ENCODE peak calls at places on chromosome 3, in five cellular contexts. One of them, this sample, is unnamed.

GRCh38 chr3:197504239-197505191 is 51.3 kb downstream of the BDH1 start:
- DNase-seq in HFFc6: no peak
- DNase-seq in ovary: no peak
- DNase-seq in RWPE2: no peak
- DNase-seq in uterus: no peak
- DNase-seq in this sample: no peak

GRCh38 chr3:119643528-119643927 is 16.9 kb downstream of the POPDC2 start:
- DNase-seq in HFFc6: peak
- DNase-seq in ovary: no peak
- DNase-seq in RWPE2: no peak
- DNase-seq in uterus: no peak
- DNase-seq in this sample: peak

GRCh38 chr3:79040701-79041100 is 727.1 kb downstream of the ROBO1 start:
- DNase-seq in HFFc6: peak
- DNase-seq in ovary: no peak
- DNase-seq in RWPE2: no peak
- DNase-seq in uterus: no peak
- DNase-seq in this sample: peak

GRCh38 chr3:142501004-142501926 is 53.4 kb upstream of the XRN1 start:
- DNase-seq in HFFc6: peak
- DNase-seq in ovary: no peak
- DNase-seq in RWPE2: no peak
- DNase-seq in uterus: no peak
- DNase-seq in this sample: peak

GRCh38 chr3:186094696-186095095 is 14.2 kb downstream of the ETV5 start:
- DNase-seq in HFFc6: no peak
- DNase-seq in ovary: no peak
- DNase-seq in RWPE2: no peak
- DNase-seq in uterus: no peak
- DNase-seq in this sample: no peak

GRCh38 chr3:24201301-24201700 is 256.2 kb downstream of the NR1D2 start:
- DNase-seq in HFFc6: peak
- DNase-seq in ovary: no peak
- DNase-seq in RWPE2: no peak
- DNase-seq in uterus: no peak
- DNase-seq in this sample: no peak

GRCh38 chr3:126440709-126440995 is 35.0 kb downstream of the ZXDC start:
- DNase-seq in HFFc6: no peak
- DNase-seq in ovary: no peak
- DNase-seq in RWPE2: peak
- DNase-seq in uterus: no peak
- DNase-seq in this sample: no peak

GRCh38 chr3:143171141-143171651 is 51.6 kb downstream of the CHST2 start:
- DNase-seq in HFFc6: peak
- DNase-seq in ovary: no peak
- DNase-seq in RWPE2: no peak
- DNase-seq in uterus: no peak
- DNase-seq in this sample: no peak

GRCh38 chr3:172524611-172525010 is 1.4 kb upstream of the TNFSF10 start:
- DNase-seq in HFFc6: peak
- DNase-seq in ovary: no peak
- DNase-seq in RWPE2: no peak
- DNase-seq in uterus: no peak
- DNase-seq in this sample: no peak

GRCh38 chr3:67551366-67552016 is 102.9 kb downstream of the SUCLG2 start:
- DNase-seq in HFFc6: no peak
- DNase-seq in ovary: peak
- DNase-seq in RWPE2: no peak
- DNase-seq in uterus: no peak
- DNase-seq in this sample: no peak

GRCh38 chr3:95154775-95155174 is 1091.9 kb downstream of the NSUN3 start:
- DNase-seq in HFFc6: no peak
- DNase-seq in ovary: no peak
- DNase-seq in RWPE2: no peak
- DNase-seq in uterus: no peak
- DNase-seq in this sample: peak

GRCh38 chr3:24963762-24964625 is 464.1 kb upstream of the RARB start:
- DNase-seq in HFFc6: peak
- DNase-seq in ovary: no peak
- DNase-seq in RWPE2: no peak
- DNase-seq in uterus: no peak
- DNase-seq in this sample: peak

GRCh38 chr3:14791343-14791945 is 27.3 kb upstream of the FGD5 start:
- DNase-seq in HFFc6: peak
- DNase-seq in ovary: peak
- DNase-seq in RWPE2: peak
- DNase-seq in uterus: peak
- DNase-seq in this sample: no peak

GRCh38 chr3:186362988-186363387 is 954 bp upstream of the DGKG start:
- DNase-seq in HFFc6: no peak
- DNase-seq in ovary: no peak
- DNase-seq in RWPE2: no peak
- DNase-seq in uterus: no peak
- DNase-seq in this sample: no peak

GRCh38 chr3:101847328-101847727 is 2.0 kb upstream of the NFKBIZ start:
- DNase-seq in HFFc6: no peak
- DNase-seq in ovary: no peak
- DNase-seq in RWPE2: no peak
- DNase-seq in uterus: no peak
- DNase-seq in this sample: no peak

GRCh38 chr3:150635526-150635925 is 32.4 kb downstream of the SELENOT start:
- DNase-seq in HFFc6: no peak
- DNase-seq in ovary: no peak
- DNase-seq in RWPE2: no peak
- DNase-seq in uterus: no peak
- DNase-seq in this sample: no peak

GRCh38 chr3:143139786-143140185 is 20.2 kb downstream of the CHST2 start:
- DNase-seq in HFFc6: peak
- DNase-seq in ovary: no peak
- DNase-seq in RWPE2: no peak
- DNase-seq in uterus: peak
- DNase-seq in this sample: no peak

GRCh38 chr3:10925436-10926260 is 66.9 kb upstream of the SLC6A1 start:
- DNase-seq in HFFc6: no peak
- DNase-seq in ovary: no peak
- DNase-seq in RWPE2: peak
- DNase-seq in uterus: no peak
- DNase-seq in this sample: no peak

GRCh38 chr3:66450389-66451022 is 50.3 kb downstream of the LRIG1 start:
- DNase-seq in HFFc6: peak
- DNase-seq in ovary: peak
- DNase-seq in RWPE2: no peak
- DNase-seq in uterus: peak
- DNase-seq in this sample: peak

GRCh38 chr3:88142094-88142624 is 7.6 kb upstream of the C3orf38 start:
- DNase-seq in HFFc6: peak
- DNase-seq in ovary: no peak
- DNase-seq in RWPE2: no peak
- DNase-seq in uterus: no peak
- DNase-seq in this sample: no peak

GRCh38 chr3:64073362-64073761 is 50.1 kb upstream of the PSMD6 start:
- DNase-seq in HFFc6: no peak
- DNase-seq in ovary: no peak
- DNase-seq in RWPE2: no peak
- DNase-seq in uterus: no peak
- DNase-seq in this sample: no peak

GRCh38 chr3:188389711-188390346 is 235.9 kb downstream of the LPP start:
- DNase-seq in HFFc6: no peak
- DNase-seq in ovary: no peak
- DNase-seq in RWPE2: no peak
- DNase-seq in uterus: no peak
- DNase-seq in this sample: no peak

DNA sequence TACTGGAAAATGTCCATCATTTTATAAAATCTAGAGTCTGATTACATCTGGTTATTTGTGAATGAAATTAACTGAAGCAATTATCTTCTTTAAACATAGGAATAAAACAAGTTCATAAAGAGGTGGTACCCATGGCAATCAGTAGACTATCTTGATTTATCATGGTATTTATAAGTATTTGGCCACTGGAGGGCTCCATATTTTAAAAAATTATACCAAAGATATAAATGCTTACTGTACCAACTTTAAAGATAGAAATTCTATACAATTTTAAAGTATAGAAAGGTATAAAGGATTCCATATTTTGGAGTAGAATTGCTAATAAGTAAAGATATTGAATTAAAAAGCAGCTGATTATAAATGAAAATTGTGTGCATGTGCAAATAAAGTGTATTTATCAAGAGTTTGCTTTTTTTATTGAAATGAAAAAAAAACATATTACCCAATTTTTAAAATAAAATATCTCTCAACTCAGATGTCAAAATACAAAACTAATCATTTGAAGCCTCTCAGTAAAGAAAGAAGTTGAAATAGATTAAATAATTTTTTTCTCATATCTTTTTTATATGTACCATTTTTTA is 105.3 kb downstream of the BBX start:
- DNase-seq in HFFc6: no peak
- DNase-seq in ovary: no peak
- DNase-seq in RWPE2: no peak
- DNase-seq in uterus: no peak
- DNase-seq in this sample: no peak
- TF ChIP-seq CTCF in HFFc6: peak
- TF ChIP-seq CTCF in ovary: no peak
- TF ChIP-seq CTCF in RWPE2: peak
- TF ChIP-seq CTCF in uterus: no peak
- TF ChIP-seq CTCF in this sample: no peak

DNA sequence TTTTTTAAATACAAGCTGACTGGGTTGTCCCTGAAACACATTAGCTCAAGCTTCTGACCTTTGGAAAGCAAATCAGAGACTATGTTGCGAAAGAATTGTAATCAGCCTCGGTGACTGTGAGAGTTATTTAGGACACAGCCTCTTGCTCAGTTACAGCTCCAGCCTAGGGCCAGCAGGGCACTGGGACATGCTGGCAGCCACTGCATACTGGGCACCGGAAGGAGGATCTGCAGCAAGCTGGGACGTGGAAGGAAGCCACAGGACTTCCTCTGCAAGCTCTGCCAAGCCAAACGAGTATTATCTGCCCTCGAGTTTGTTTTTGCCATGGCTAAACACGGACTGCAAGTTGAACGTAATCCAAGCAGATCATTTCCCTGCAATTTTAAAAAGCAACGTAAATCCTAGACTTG is 24.4 kb upstream of the COPG1 start:
- DNase-seq in HFFc6: peak
- DNase-seq in ovary: peak
- DNase-seq in RWPE2: no peak
- DNase-seq in uterus: peak
- DNase-seq in this sample: no peak
- TF ChIP-seq CTCF in HFFc6: no peak
- TF ChIP-seq CTCF in ovary: no peak
- TF ChIP-seq CTCF in RWPE2: no peak
- TF ChIP-seq CTCF in uterus: no peak
- TF ChIP-seq CTCF in this sample: no peak

DNA sequence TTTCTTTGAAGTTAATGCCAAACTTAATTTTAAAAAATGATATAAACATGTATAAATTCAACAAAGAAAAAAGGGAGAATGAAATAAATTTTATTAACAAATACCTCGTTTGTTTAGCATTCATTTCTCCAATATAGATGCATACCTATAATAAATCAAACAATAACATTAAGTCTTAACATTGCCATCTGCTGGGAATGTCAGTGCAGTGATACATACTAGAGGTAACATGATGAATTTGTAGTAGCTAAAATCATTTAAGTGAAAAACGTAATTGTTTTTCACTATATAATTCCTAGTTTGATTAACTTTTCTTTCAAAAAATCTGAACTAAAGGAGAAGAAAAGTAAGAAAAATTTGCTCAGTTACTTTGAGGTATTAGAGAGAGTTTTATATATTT is 340.2 kb upstream of the CBLB start:
- DNase-seq in HFFc6: peak
- DNase-seq in ovary: no peak
- DNase-seq in RWPE2: no peak
- DNase-seq in uterus: no peak
- DNase-seq in this sample: peak
- TF ChIP-seq CTCF in HFFc6: peak
- TF ChIP-seq CTCF in ovary: no peak
- TF ChIP-seq CTCF in RWPE2: peak
- TF ChIP-seq CTCF in uterus: no peak
- TF ChIP-seq CTCF in this sample: no peak

DNA sequence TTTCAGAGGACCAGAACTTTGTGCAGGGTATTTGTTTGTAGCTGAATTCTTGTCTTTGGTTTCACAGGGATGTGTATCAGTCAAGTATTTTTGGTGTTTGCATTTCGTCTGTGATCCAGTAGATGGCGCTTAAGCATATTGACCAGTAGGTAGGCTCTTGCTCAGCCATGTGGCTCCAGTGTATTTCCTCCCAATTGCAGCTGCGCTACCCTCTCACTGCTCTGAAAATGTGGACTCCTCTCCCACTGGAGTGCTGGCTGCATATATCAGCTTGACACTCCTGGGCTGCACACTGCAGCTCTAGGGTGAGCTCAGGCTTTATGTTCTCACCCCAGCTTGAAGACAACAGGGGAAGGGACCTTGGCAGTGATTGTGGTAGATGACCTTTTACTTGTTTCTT is 1264.3 kb upstream of the ALCAM start:
- DNase-seq in HFFc6: peak
- DNase-seq in ovary: no peak
- DNase-seq in RWPE2: no peak
- DNase-seq in uterus: no peak
- DNase-seq in this sample: peak
- TF ChIP-seq CTCF in HFFc6: peak
- TF ChIP-seq CTCF in ovary: no peak
- TF ChIP-seq CTCF in RWPE2: peak
- TF ChIP-seq CTCF in uterus: no peak
- TF ChIP-seq CTCF in this sample: peak

GRCh38 chr3:80307844-80308243 is 540.0 kb upstream of the ROBO1 start:
- DNase-seq in HFFc6: no peak
- DNase-seq in ovary: no peak
- DNase-seq in RWPE2: no peak
- DNase-seq in uterus: no peak
- DNase-seq in this sample: no peak

DNA sequence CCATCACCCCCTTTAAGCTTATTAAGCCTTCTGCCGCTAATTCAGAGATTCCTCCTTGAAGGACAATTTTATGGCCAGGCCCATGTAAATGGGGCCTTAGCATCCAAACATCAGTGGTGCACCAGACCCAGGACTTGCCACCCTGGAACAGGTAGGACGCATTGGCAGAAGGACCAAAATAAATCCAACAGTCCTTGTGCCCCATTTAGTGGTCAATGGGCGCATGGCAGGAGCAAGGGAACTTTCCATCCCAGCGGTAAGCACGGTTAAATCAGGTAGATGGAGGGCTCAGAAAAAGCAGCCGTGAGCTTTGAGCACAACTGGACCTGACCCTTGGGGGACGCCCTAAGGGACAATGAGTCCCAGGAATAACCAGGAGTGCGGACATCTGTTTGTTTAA is 540.8 kb upstream of the ROBO1 start:
- DNase-seq in HFFc6: no peak
- DNase-seq in ovary: no peak
- DNase-seq in RWPE2: no peak
- DNase-seq in uterus: no peak
- DNase-seq in this sample: no peak
- TF ChIP-seq CTCF in HFFc6: no peak
- TF ChIP-seq CTCF in ovary: no peak
- TF ChIP-seq CTCF in RWPE2: no peak
- TF ChIP-seq CTCF in uterus: no peak
- TF ChIP-seq CTCF in this sample: no peak